ENCODE peak calls at places on chromosomes 2 and 18, in six cellular contexts. I, V, K, S, C and Y are unnamed samples. For H3K4me1, the result is how much of the 10 kb centered on the place peaks cover.

GRCh38 chr2:58541511-58541910 is 300.4 kb upstream of the FANCL start:
- DNase-seq in C (peak), S (no peak), K (no peak), I (no peak), V (no peak), Y (no peak)

GRCh38 chr2:72574886-72575285 is 250.9 kb downstream of the EXOC6B start:
- DNase-seq in V (no peak), K (no peak), I (no peak), S (no peak), C (no peak), Y (no peak)

GRCh38 chr2:240346753-240347372 is 88.6 kb upstream of the GPC1 start:
- DNase-seq in K (peak), S (no peak), I (no peak), V (no peak), C (peak), Y (no peak)

GRCh38 chr2:11647834-11648600 is 22.0 kb downstream of the NTSR2 start:
- DNase-seq in K (no peak), C (no peak), S (no peak), V (no peak), I (no peak), Y (no peak)

GRCh38 chr2:63049291-63050185 is 1.1 kb upstream of the OTX1 start:
- DNase-seq in I (no peak), K (no peak), V (no peak), C (no peak), S (no peak), Y (no peak)

GRCh38 chr2:72919414-72920316 is 2.3 kb downstream of the EMX1 start:
- DNase-seq in S (no peak), K (no peak), V (no peak), C (no peak), I (no peak), Y (no peak)

GRCh38 chr2:238158807-238159539 is at the start of gene ERFE:
- DNase-seq in S (no peak), V (peak), K (peak), C (peak), I (peak), Y (no peak)

GRCh38 chr2:238104521-238105311 is 4.6 kb downstream of the ESPNL start:
- DNase-seq in V (no peak), I (no peak), S (no peak), K (no peak), C (no peak), Y (no peak)

GRCh38 chr2:217858519-217859466 is 144.0 kb downstream of the TNS1 start:
- DNase-seq in S (no peak), I (peak), K (peak), V (peak), C (peak), Y (peak)

GRCh38 chr2:29766191-29766590 is 155.2 kb downstream of the ALK start:
- DNase-seq in S (no peak), V (no peak), C (no peak), K (no peak), I (no peak), Y (no peak)

GRCh38 chr2:70978388-70979357 is at the start of gene ANKRD53:
- DNase-seq in K (peak), I (peak), C (peak), S (no peak), V (peak), Y (no peak)

GRCh38 chr2:190181066-190181681 is 118.6 kb upstream of the MSTN start:
- DNase-seq in K (no peak), S (no peak), C (no peak), V (no peak), I (no peak), Y (no peak)

GRCh38 chr2:37629529-37629928 is 41.9 kb downstream of the CDC42EP3 start:
- DNase-seq in V (no peak), I (no peak), C (no peak), S (no peak), K (no peak), Y (no peak)

GRCh38 chr18:76490701-76491171 is 4.3 kb downstream of the ZNF516 start:
- DNase-seq in C (peak), K (peak), V (peak), I (peak), S (no peak), Y (no peak)

GRCh38 chr2:127235082-127235702 is 15.1 kb upstream of the CYP27C1 start:
- DNase-seq in V (no peak), C (no peak), S (no peak), I (no peak), K (no peak), Y (no peak)

GRCh38 chr2:51995293-51995692 is 963.4 kb upstream of the NRXN1 start:
- DNase-seq in I (no peak), K (no peak), S (no peak), C (no peak), V (no peak), Y (no peak)

GRCh38 chr2:30679416-30680088 is 127.7 kb downstream of the CAPN13 start:
- DNase-seq in S (no peak), C (no peak), V (no peak), I (no peak), K (no peak), Y (no peak)

GRCh38 chr2:5696351-5696740 is 4.2 kb downstream of the SOX11 start:
- DNase-seq in S (no peak), V (no peak), C (no peak), I (no peak), K (peak), Y (no peak)

GRCh38 chr2:124027182-124027581 is 2.1 kb downstream of the CNTNAP5 start:
- DNase-seq in K (no peak), S (no peak), V (no peak), C (peak), I (no peak), Y (no peak)

GRCh38 chr18:62754026-62754425 is 38.7 kb downstream of the PHLPP1 start:
- DNase-seq in S (no peak), C (no peak), V (no peak), K (no peak), I (no peak), Y (no peak)

GRCh38 chr2:111117666-111118454 is 2.9 kb upstream of the BCL2L11 start:
- DNase-seq in C (peak), V (peak), K (peak), S (no peak), I (peak), Y (no peak)

GRCh38 chr2:170771049-170771937 is 1.1 kb downstream of the ERICH2 start:
- DNase-seq in I (no peak), S (peak), C (no peak), K (no peak), V (no peak), Y (no peak)

GRCh38 chr2:43882312-43882711 is 43.5 kb downstream of the ABCG8 start:
- DNase-seq in K (no peak), I (no peak), V (no peak), S (no peak), C (no peak), Y (no peak)

GRCh38 chr2:134739879-134740301 is 21.1 kb upstream of the TMEM163 start:
- DNase-seq in I (no peak), K (no peak), V (no peak), C (no peak), S (no peak), Y (no peak)

GRCh38 chr2:134307334-134307733 is 53.5 kb downstream of the MGAT5 start:
- DNase-seq in C (no peak), V (no peak), K (no peak), S (no peak), I (no peak), Y (no peak)

GRCh38 chr2:236659758-236660150 is 90.1 kb downstream of the ACKR3 start:
- DNase-seq in V (no peak), S (no peak), C (no peak), K (no peak), I (no peak), Y (peak)

GRCh38 chr2:239156516-239157265 is 244.1 kb downstream of the HDAC4 start:
- DNase-seq in V (no peak), S (no peak), I (no peak), C (no peak), K (peak), Y (no peak)

GRCh38 chr2:130263606-130264005 is 65.4 kb upstream of the TUBA3E start:
- DNase-seq in C (no peak), K (peak), S (no peak), V (no peak), I (no peak), Y (no peak)

GRCh38 chr2:69604026-69604678 is 39.4 kb downstream of the AAK1 start:
- DNase-seq in I (no peak), S (no peak), V (no peak), K (no peak), C (no peak), Y (no peak)

GRCh38 chr18:45245036-45245638 is 370.1 kb upstream of the SLC14A2 start:
- DNase-seq in K (no peak), V (no peak), S (no peak), C (no peak), I (no peak), Y (no peak)

GRCh38 chr18:45237639-45238038 is 377.6 kb upstream of the SLC14A2 start:
- DNase-seq in C (no peak), K (no peak), S (no peak), I (no peak), V (no peak), Y (no peak)

GRCh38 chr18:45243347-45244095 is 371.8 kb upstream of the SLC14A2 start:
- DNase-seq in K (no peak), V (no peak), I (no peak), S (no peak), C (no peak), Y (no peak)

GRCh38 chr18:45241982-45242565 is 373.2 kb upstream of the SLC14A2 start:
- DNase-seq in V (no peak), C (no peak), I (no peak), K (no peak), S (no peak), Y (no peak)
- H3K4me1 ChIP-seq in V (under half), C (under half), I (under half), K (under half), S (under half), Y (under half)

GRCh38 chr2:74474899-74475298 is 2.4 kb upstream of the MRPL53 start:
- DNase-seq in I (no peak), V (no peak), C (no peak), S (no peak), K (no peak), Y (no peak)
- TF ChIP-seq CTCF in I (peak), V (peak), C (no peak), S (peak), K (peak), Y (no peak)

GRCh38 chr2:172442072-172442895 is 14.9 kb downstream of the ITGA6 start:
- DNase-seq in V (no peak), C (no peak), S (peak), I (no peak), K (peak), Y (no peak)

GRCh38 chr2:172438741-172439508 is 11.5 kb downstream of the ITGA6 start:
- DNase-seq in C (no peak), K (peak), V (peak), S (peak), I (peak), Y (no peak)

GRCh38 chr2:172439509-172439860 is 12.1 kb downstream of the ITGA6 start:
- DNase-seq in K (no peak), S (no peak), V (no peak), C (no peak), I (no peak), Y (no peak)

GRCh38 chr2:172439911-172440310 is 12.5 kb downstream of the ITGA6 start:
- DNase-seq in I (no peak), C (no peak), S (no peak), K (no peak), V (no peak), Y (no peak)

GRCh38 chr2:172440795-172441194 is 13.4 kb downstream of the ITGA6 start:
- DNase-seq in C (no peak), I (no peak), V (no peak), K (no peak), S (no peak), Y (no peak)
- H3K4me1 ChIP-seq in C (under half), I (half or more), V (half or more), K (half or more), S (half or more), Y (under half)

DNA sequence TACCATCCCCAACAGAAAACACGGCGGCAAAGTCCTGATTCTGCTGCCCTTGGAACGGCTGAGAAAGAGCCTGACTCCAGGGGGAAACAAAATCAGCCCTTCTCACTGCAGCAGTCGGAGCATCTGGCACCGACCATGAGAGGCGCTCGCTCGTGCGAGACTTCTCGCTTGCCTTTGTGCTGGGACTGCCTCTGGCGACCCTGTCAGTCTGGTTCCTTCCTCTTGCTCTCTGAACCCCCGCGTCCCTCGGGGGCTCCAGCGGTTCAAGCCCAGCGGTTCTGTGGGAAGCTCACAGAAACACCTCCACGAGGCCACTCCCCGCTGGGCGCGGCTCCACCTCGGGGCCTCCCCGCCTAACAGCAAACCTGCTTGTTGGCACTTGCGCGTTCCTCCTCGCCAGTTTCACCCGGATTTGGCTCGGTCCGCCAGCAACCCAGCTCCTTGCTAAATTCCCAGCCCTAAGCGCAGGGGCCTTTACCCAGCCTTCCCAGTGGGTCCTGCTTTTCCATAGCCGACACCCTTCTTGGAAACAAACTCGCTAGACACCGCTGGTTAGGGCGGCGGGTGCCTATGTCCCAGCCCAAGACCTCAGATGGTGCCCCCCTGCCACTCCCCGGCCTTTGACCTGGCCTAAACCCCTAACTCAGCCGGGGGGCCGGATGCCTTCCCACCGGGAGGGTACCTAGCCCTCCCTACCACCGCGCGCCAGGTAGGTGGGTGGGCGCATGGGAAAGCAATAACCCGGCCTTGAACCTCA is 2.2 kb downstream of the RND3 start:
- DNase-seq in C (peak), I (peak), S (no peak), V (peak), K (peak), Y (peak)
- TF ChIP-seq CTCF in C (no peak), I (peak), S (no peak), V (peak), K (no peak), Y (peak)

DNA sequence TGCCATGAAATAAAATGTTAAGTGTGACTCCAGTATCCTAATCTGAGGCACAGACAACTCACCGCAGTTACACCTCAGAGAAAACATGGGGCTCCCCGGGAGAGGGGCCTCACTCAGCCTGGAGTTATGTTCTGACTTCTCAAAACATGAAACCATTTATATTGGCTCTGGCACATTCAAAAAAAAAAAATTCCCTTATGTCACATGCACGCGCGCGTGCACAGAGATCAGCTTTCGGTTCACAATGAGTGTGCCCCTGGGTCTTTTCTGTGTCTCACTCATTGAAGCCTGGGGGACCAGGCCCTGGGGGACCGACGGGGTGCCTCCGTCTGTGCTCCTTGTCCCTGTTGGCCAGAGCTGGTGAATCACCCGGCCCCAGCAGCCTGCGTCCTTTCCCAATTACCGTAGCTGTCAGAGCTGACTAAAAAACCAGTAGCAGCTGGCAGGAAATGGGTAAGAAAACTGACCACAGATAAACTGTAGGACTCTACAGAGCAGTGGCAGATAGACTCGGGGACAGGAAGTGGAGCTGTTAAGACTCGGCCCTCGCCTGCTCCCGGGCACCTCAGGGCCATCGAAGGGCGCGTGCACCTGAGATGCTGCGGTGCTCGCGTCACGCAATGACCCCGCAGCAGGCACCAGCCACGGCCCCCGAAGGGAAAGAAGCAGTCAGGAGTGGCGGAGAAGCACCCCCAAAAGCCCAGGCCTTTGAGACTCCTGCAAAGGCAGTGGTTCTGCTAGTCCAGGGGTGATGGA is 138.3 kb upstream of the ID2 start:
- DNase-seq in I (peak), S (no peak), K (peak), C (no peak), V (peak), Y (peak)
- H3K4me1 ChIP-seq in I (half or more), S (under half), K (under half), C (under half), V (half or more), Y (under half)